ENCODE peak calls at places on chromosomes 2 and 18, in ten cellular contexts. J, U, K, X, T, W, E, V, Q and I are unnamed samples.

GRCh38 chr18:49722472-49722871 is 90.9 kb downstream of the ACAA2 start:
- DNase-seq in E (no peak), V (no peak), W (no peak), U (no peak), J (no peak), Q (no peak), X (no peak), T (no peak), K (no peak), I (no peak)

GRCh38 chr2:8511868-8512612 is 169.8 kb upstream of the ID2 start:
- DNase-seq in Q (peak; percentile 46), X (no peak), J (no peak), U (no peak), E (no peak), T (no peak), V (no peak), W (peak; percentile 82), K (no peak), I (no peak)

GRCh38 chr2:230957756-230958391 is 32.8 kb upstream of the GPR55 start:
- DNase-seq in J (no peak), Q (no peak), E (no peak), X (no peak), T (no peak), W (no peak), U (no peak), V (no peak), K (no peak), I (no peak)

GRCh38 chr2:11862049-11862448 is 115.6 kb downstream of the LPIN1 start:
- DNase-seq in U (no peak), T (peak; percentile 3), W (no peak), Q (peak; percentile 16), K (no peak), J (no peak), X (no peak), E (no peak), V (no peak), I (no peak)

GRCh38 chr18:37524139-37524538 is 41.5 kb downstream of the CELF4 start:
- DNase-seq in U (no peak), J (no peak), V (no peak), T (no peak), X (no peak), W (no peak), E (no peak), Q (no peak), K (no peak), I (no peak)

GRCh38 chr2:68357608-68358337 is 7.3 kb upstream of the PLEK start:
- DNase-seq in U (peak; percentile 34), V (peak; percentile 9), Q (no peak), K (peak; percentile 37), T (peak; percentile 87), J (peak; percentile 73), X (no peak), E (no peak), W (peak; percentile 21), I (peak; percentile 23)

GRCh38 chr2:235009081-235009480 is 57.3 kb downstream of the SH3BP4 start:
- DNase-seq in T (no peak), J (no peak), K (no peak), E (no peak), Q (no peak), V (no peak), X (no peak), W (no peak), U (no peak), I (no peak)

GRCh38 chr2:186917866-186918265 is 68.9 kb upstream of the ZSWIM2 start:
- DNase-seq in T (no peak), W (peak; percentile 10), K (no peak), J (no peak), Q (no peak), E (no peak), V (no peak), U (no peak), X (no peak), I (no peak)

GRCh38 chr18:27331606-27332005 is 146.5 kb upstream of the CHST9 start:
- DNase-seq in E (no peak), T (no peak), J (no peak), Q (no peak), X (no peak), W (no peak), V (no peak), K (no peak), U (no peak), I (no peak)

GRCh38 chr2:232338759-232339106 is 39.8 kb upstream of the ALPP start:
- DNase-seq in V (no peak), J (no peak), U (no peak), K (no peak), Q (peak; percentile 72), W (no peak), E (no peak), T (no peak), X (no peak), I (no peak)

GRCh38 chr2:240765007-240765406 is 55.0 kb downstream of the KIF1A start:
- DNase-seq in X (no peak), U (no peak), V (no peak), J (no peak), E (no peak), T (no peak), K (no peak), Q (no peak), W (no peak), I (no peak)

GRCh38 chr18:22831441-22831904 is 101.7 kb upstream of the RBBP8 start:
- DNase-seq in U (no peak), Q (no peak), X (no peak), K (no peak), T (no peak), W (peak; percentile 94), V (no peak), E (no peak), J (no peak), I (no peak)

GRCh38 chr18:58558514-58558913 is 70.4 kb downstream of the ALPK2 start:
- DNase-seq in U (no peak), T (no peak), K (no peak), Q (no peak), V (no peak), W (no peak), E (no peak), J (no peak), X (no peak), I (no peak)
- H3K4me1 ChIP-seq in U (no peaks in the 10 kb centered on the region), T (peaks cover 9% of the 10 kb centered on the region), K (no peaks in the 10 kb centered on the region), Q (peaks cover 27% of the 10 kb centered on the region), V (peaks cover 41% of the 10 kb centered on the region), W (no peaks in the 10 kb centered on the region), E (peaks cover 4% of the 10 kb centered on the region), J (peaks cover 21% of the 10 kb centered on the region), X (no peaks in the 10 kb centered on the region), I (peaks cover 12% of the 10 kb centered on the region)

DNA sequence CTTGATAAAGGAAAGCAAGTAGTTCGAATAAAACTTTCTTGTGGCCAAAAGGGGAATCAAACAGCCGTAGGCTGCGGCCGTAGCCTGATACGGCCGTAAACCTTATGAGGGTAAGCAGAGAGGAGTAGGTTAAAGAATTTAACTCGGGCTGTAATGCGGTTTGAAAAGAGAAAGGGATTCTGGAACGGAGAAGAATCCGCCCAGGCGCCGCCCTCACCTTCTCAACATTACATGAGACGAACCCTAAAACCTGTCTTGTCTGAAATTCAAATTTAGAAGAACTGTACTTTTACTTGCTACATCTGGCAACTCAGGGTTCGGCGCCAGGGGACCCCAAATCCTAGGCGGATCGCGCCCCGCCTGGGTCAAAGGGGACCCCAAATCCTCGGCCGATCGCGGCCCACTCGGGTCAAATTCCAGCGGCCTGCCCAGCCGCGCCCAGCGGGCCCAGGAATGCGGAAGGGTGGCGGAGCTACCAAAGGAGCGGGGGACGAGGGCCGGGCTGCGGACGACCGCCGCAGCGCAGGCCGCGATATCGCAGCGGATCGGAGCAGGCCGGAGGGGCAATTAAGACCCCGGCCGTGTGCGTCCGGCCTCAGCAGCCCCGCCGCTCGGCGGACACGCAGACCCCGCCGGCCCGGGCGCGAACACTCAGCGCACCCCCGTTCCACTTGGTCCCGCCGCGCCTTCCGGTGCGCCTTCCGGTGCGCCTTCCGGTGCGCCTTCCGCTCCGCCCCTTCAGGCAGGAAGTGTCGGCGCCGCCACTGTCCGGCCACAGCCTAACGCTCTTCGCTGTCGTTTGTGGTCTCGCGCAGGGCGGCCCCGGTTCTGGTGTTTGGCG is at the start of gene MYL12B:
- DNase-seq in Q (peak; percentile 96), E (peak; percentile 84), V (peak; percentile 61), U (peak; percentile 73), W (peak; percentile 83), T (peak; percentile 91), X (peak; percentile 78), J (peak; percentile 93), K (peak; percentile 75), I (peak; percentile 88)
- TF ChIP-seq CTCF in Q (peak; percentile 6), E (no peak), V (peak; percentile 12), U (no peak), W (no peak), T (no peak), X (no peak), J (no peak), K (no peak), I (no peak)

GRCh38 chr2:72117029-72117428 is 30.6 kb downstream of the CYP26B1 start:
- DNase-seq in K (no peak), Q (no peak), J (no peak), E (no peak), W (no peak), X (no peak), V (no peak), U (no peak), T (peak; percentile 13), I (no peak)
- H3K27me3 ChIP-seq in K (no peaks in the 10 kb centered on the region), Q (peaks cover 5% of the 10 kb centered on the region), J (no peaks in the 10 kb centered on the region), E (no peaks in the 10 kb centered on the region), W (peaks cover 3% of the 10 kb centered on the region), X (no peaks in the 10 kb centered on the region), V (peaks cover 2% of the 10 kb centered on the region), U (no peaks in the 10 kb centered on the region), T (peaks cover 15% of the 10 kb centered on the region), I (no peaks in the 10 kb centered on the region)

DNA sequence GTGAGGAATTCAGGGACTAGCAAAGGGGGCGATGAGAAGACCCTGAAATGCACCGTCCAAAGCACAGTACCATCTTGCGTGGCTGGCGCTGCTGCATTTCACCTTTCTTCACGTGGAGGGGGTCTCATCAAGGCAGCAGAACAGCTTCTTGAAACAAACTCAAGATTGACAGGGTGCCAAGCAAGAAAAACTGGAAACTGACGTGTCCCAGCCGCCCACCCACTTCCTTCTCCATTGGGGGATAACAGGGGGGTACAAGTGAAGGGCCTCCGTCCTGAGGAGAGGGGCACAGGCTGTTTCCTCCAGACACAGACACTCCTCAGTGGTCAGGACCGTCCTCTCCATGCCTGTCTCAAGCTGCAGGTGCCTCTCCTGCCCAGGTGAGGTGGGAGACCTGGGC is 32.5 kb downstream of the HDAC4 start:
- DNase-seq in V (no peak), K (no peak), U (no peak), X (no peak), T (no peak), Q (no peak), J (no peak), W (no peak), E (no peak), I (peak; percentile 50)
- H3K4me1 ChIP-seq in V (no peaks in the 10 kb centered on the region), K (no peaks in the 10 kb centered on the region), U (no peaks in the 10 kb centered on the region), X (no peaks in the 10 kb centered on the region), T (no peaks in the 10 kb centered on the region), Q (peaks cover 32% of the 10 kb centered on the region), J (no peaks in the 10 kb centered on the region), W (no peaks in the 10 kb centered on the region), E (peaks cover 17% of the 10 kb centered on the region), I (no peaks in the 10 kb centered on the region)

GRCh38 chr18:54622084-54622483 is 31.0 kb downstream of the DYNAP start:
- DNase-seq in K (no peak), V (no peak), U (no peak), Q (no peak), X (no peak), J (no peak), E (no peak), W (no peak), T (no peak), I (no peak)
- TF ChIP-seq CTCF in K (no peak), V (no peak), U (no peak), Q (no peak), X (no peak), J (no peak), E (no peak), W (peak; percentile 24), T (peak; percentile 56), I (no peak)

GRCh38 chr2:15043336-15044058 is 411.0 kb downstream of the LRATD1 start:
- DNase-seq in Q (no peak), X (no peak), V (no peak), U (no peak), W (peak; percentile 36), K (no peak), E (no peak), T (no peak), J (peak; percentile 31), I (no peak)
- H3K27me3 ChIP-seq in Q (no peaks in the 10 kb centered on the region), X (no peaks in the 10 kb centered on the region), V (no peaks in the 10 kb centered on the region), U (no peaks in the 10 kb centered on the region), W (no peaks in the 10 kb centered on the region), K (no peaks in the 10 kb centered on the region), E (no peaks in the 10 kb centered on the region), T (no peaks in the 10 kb centered on the region), J (no peaks in the 10 kb centered on the region), I (no peaks in the 10 kb centered on the region)